ENCODE peak calls at places on chromosomes 16 and 17, in seven cellular contexts. One of them, this sample, is unnamed.

GRCh38 chr17:78933025-78933958 is 8.1 kb upstream of the TIMP2 start:
- DNase-seq in H1: no peak
- DNase-seq in GM12891: peak
- DNase-seq in prostate gland: no peak
- DNase-seq in GM12878: peak
- DNase-seq in suprapubic skin: no peak
- DNase-seq in HepG2: peak
- DNase-seq in this sample: peak

GRCh38 chr17:40480501-40481003 is 20.9 kb downstream of the TNS4 start:
- DNase-seq in GM12891: no peak
- DNase-seq in prostate gland: no peak
- DNase-seq in H1: no peak
- DNase-seq in suprapubic skin: no peak
- DNase-seq in GM12878: peak
- DNase-seq in HepG2: peak
- DNase-seq in this sample: no peak

GRCh38 chr17:57004944-57005579 is 27.1 kb downstream of the SCPEP1 start:
- DNase-seq in suprapubic skin: no peak
- DNase-seq in GM12878: peak
- DNase-seq in HepG2: no peak
- DNase-seq in H1: no peak
- DNase-seq in prostate gland: no peak
- DNase-seq in GM12891: peak
- DNase-seq in this sample: no peak

GRCh38 chr17:60613325-60613724 is 13.3 kb downstream of the PPM1D start:
- DNase-seq in suprapubic skin: no peak
- DNase-seq in HepG2: no peak
- DNase-seq in prostate gland: no peak
- DNase-seq in GM12878: no peak
- DNase-seq in H1: no peak
- DNase-seq in GM12891: no peak
- DNase-seq in this sample: no peak

GRCh38 chr16:50620646-50621451 is 60.3 kb downstream of the SNX20 start:
- DNase-seq in HepG2: no peak
- DNase-seq in GM12891: no peak
- DNase-seq in GM12878: no peak
- DNase-seq in suprapubic skin: no peak
- DNase-seq in H1: no peak
- DNase-seq in prostate gland: no peak
- DNase-seq in this sample: no peak

GRCh38 chr17:37392024-37392590 is 14.5 kb downstream of the ACACA start:
- DNase-seq in HepG2: no peak
- DNase-seq in prostate gland: no peak
- DNase-seq in GM12891: peak
- DNase-seq in GM12878: no peak
- DNase-seq in H1: no peak
- DNase-seq in suprapubic skin: no peak
- DNase-seq in this sample: peak

GRCh38 chr17:68197091-68197996 is 50.5 kb upstream of the AMZ2 start:
- DNase-seq in HepG2: no peak
- DNase-seq in GM12891: peak
- DNase-seq in suprapubic skin: no peak
- DNase-seq in prostate gland: no peak
- DNase-seq in GM12878: no peak
- DNase-seq in H1: peak
- DNase-seq in this sample: no peak

GRCh38 chr16:58511933-58512815 is 3.1 kb upstream of the SETD6 start:
- DNase-seq in GM12878: no peak
- DNase-seq in H1: peak
- DNase-seq in suprapubic skin: peak
- DNase-seq in prostate gland: peak
- DNase-seq in GM12891: peak
- DNase-seq in HepG2: peak
- DNase-seq in this sample: no peak

GRCh38 chr17:78324391-78325075 is 35.3 kb downstream of the SOCS3 start:
- DNase-seq in GM12878: no peak
- DNase-seq in HepG2: no peak
- DNase-seq in suprapubic skin: peak
- DNase-seq in prostate gland: no peak
- DNase-seq in H1: peak
- DNase-seq in GM12891: no peak
- DNase-seq in this sample: no peak

GRCh38 chr17:61349350-61349749 is 50.3 kb upstream of the TBX2 start:
- DNase-seq in GM12878: no peak
- DNase-seq in prostate gland: no peak
- DNase-seq in H1: no peak
- DNase-seq in GM12891: no peak
- DNase-seq in suprapubic skin: no peak
- DNase-seq in HepG2: peak
- DNase-seq in this sample: no peak

GRCh38 chr17:33192961-33193911 is 99.9 kb downstream of the ASIC2 start:
- DNase-seq in suprapubic skin: no peak
- DNase-seq in GM12878: no peak
- DNase-seq in prostate gland: no peak
- DNase-seq in H1: peak
- DNase-seq in GM12891: no peak
- DNase-seq in HepG2: no peak
- DNase-seq in this sample: no peak

GRCh38 chr16:15874745-15875314 is 13.6 kb downstream of the CEP20 start:
- DNase-seq in H1: peak
- DNase-seq in suprapubic skin: no peak
- DNase-seq in prostate gland: peak
- DNase-seq in HepG2: peak
- DNase-seq in GM12891: no peak
- DNase-seq in GM12878: no peak
- DNase-seq in this sample: no peak

GRCh38 chr16:89044394-89045180 is 49.1 kb upstream of the ACSF3 start:
- DNase-seq in HepG2: no peak
- DNase-seq in prostate gland: no peak
- DNase-seq in H1: no peak
- DNase-seq in GM12891: no peak
- DNase-seq in suprapubic skin: no peak
- DNase-seq in GM12878: no peak
- DNase-seq in this sample: no peak

GRCh38 chr17:67359960-67360817 is 6.2 kb downstream of the PSMD12 start:
- DNase-seq in HepG2: no peak
- DNase-seq in suprapubic skin: no peak
- DNase-seq in prostate gland: no peak
- DNase-seq in GM12878: no peak
- DNase-seq in H1: no peak
- DNase-seq in GM12891: peak
- DNase-seq in this sample: no peak

GRCh38 chr16:69105501-69106361 is at the start of gene HAS3:
- DNase-seq in suprapubic skin: no peak
- DNase-seq in HepG2: peak
- DNase-seq in GM12878: no peak
- DNase-seq in H1: peak
- DNase-seq in prostate gland: peak
- DNase-seq in GM12891: peak
- DNase-seq in this sample: peak

GRCh38 chr17:63645775-63646491 is 23.7 kb downstream of the MAP3K3 start:
- DNase-seq in suprapubic skin: no peak
- DNase-seq in GM12878: no peak
- DNase-seq in prostate gland: no peak
- DNase-seq in GM12891: no peak
- DNase-seq in HepG2: no peak
- DNase-seq in H1: no peak
- DNase-seq in this sample: peak

GRCh38 chr17:72587773-72588511 is 467.1 kb downstream of the SOX9 start:
- DNase-seq in GM12891: no peak
- DNase-seq in H1: no peak
- DNase-seq in prostate gland: no peak
- DNase-seq in suprapubic skin: no peak
- DNase-seq in GM12878: no peak
- DNase-seq in HepG2: peak
- DNase-seq in this sample: no peak
- TF ChIP-seq POLR2A in GM12891: no peak
- TF ChIP-seq POLR2A in H1: no peak
- TF ChIP-seq POLR2A in prostate gland: no peak
- TF ChIP-seq POLR2A in suprapubic skin: no peak
- TF ChIP-seq POLR2A in GM12878: no peak
- TF ChIP-seq POLR2A in HepG2: no peak
- TF ChIP-seq POLR2A in this sample: no peak

DNA sequence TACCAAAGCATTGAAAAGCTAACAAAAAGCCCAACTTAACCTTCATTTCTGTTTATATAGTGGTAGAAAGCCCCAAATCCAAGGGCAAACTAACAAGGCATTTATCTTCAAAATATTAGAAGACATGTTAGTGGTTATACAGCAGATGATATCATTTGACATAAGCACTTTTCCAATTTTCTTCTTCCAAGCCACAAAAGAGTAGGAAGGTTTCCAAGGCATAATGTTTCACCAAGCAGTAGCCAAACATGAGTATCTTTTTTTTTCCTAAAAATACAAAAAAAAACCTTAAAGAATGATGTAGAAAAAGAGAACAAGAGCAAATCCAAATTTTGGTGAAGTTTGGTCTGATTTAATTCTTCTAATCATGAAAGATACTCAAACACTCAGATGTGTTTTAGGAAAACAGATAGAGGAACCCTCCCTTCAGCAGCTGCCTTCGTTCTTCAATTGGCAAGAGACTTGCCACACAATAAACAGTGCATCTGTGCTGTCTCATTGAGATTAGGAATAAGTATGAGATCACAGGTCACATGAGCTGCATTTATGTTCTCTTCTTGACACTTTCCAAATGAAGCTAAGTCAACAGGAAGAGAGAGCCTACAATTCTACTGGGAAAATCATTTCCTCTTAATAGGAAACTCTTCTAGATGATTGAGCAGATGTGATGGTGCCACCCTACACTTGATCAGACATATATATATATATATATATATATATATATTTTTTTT is 106.7 kb downstream of the TTC19 start:
- DNase-seq in suprapubic skin: no peak
- DNase-seq in HepG2: peak
- DNase-seq in GM12891: no peak
- DNase-seq in GM12878: no peak
- DNase-seq in prostate gland: no peak
- DNase-seq in H1: no peak
- DNase-seq in this sample: no peak
- TF ChIP-seq POLR2AphosphoS5 in suprapubic skin: no peak
- TF ChIP-seq POLR2AphosphoS5 in HepG2: no peak
- TF ChIP-seq POLR2AphosphoS5 in GM12891: no peak
- TF ChIP-seq POLR2AphosphoS5 in GM12878: no peak
- TF ChIP-seq POLR2AphosphoS5 in prostate gland: peak
- TF ChIP-seq POLR2AphosphoS5 in H1: no peak
- TF ChIP-seq POLR2AphosphoS5 in this sample: no peak

GRCh38 chr17:72518810-72519597 is 398.2 kb downstream of the SOX9 start:
- DNase-seq in H1: no peak
- DNase-seq in GM12891: no peak
- DNase-seq in prostate gland: peak
- DNase-seq in suprapubic skin: no peak
- DNase-seq in HepG2: peak
- DNase-seq in GM12878: no peak
- DNase-seq in this sample: no peak
- TF ChIP-seq POLR2A in H1: no peak
- TF ChIP-seq POLR2A in GM12891: no peak
- TF ChIP-seq POLR2A in prostate gland: no peak
- TF ChIP-seq POLR2A in suprapubic skin: no peak
- TF ChIP-seq POLR2A in HepG2: peak
- TF ChIP-seq POLR2A in GM12878: no peak
- TF ChIP-seq POLR2A in this sample: no peak

GRCh38 chr17:47950448-47950847 is 7.2 kb downstream of the PRR15L start:
- DNase-seq in GM12878: no peak
- DNase-seq in prostate gland: no peak
- DNase-seq in GM12891: no peak
- DNase-seq in HepG2: peak
- DNase-seq in H1: no peak
- DNase-seq in suprapubic skin: no peak
- DNase-seq in this sample: no peak

GRCh38 chr17:47949197-47949759 is 7.9 kb downstream of the PNPO start:
- DNase-seq in GM12878: peak
- DNase-seq in HepG2: peak
- DNase-seq in suprapubic skin: peak
- DNase-seq in GM12891: peak
- DNase-seq in prostate gland: peak
- DNase-seq in H1: peak
- DNase-seq in this sample: peak

GRCh38 chr17:47953945-47954344 is 3.7 kb downstream of the PRR15L start:
- DNase-seq in prostate gland: no peak
- DNase-seq in HepG2: no peak
- DNase-seq in H1: no peak
- DNase-seq in suprapubic skin: no peak
- DNase-seq in GM12878: no peak
- DNase-seq in GM12891: no peak
- DNase-seq in this sample: no peak

GRCh38 chr17:47949951-47950350 is 7.7 kb downstream of the PRR15L start:
- DNase-seq in HepG2: no peak
- DNase-seq in H1: no peak
- DNase-seq in prostate gland: no peak
- DNase-seq in GM12878: no peak
- DNase-seq in suprapubic skin: no peak
- DNase-seq in GM12891: no peak
- DNase-seq in this sample: no peak

DNA sequence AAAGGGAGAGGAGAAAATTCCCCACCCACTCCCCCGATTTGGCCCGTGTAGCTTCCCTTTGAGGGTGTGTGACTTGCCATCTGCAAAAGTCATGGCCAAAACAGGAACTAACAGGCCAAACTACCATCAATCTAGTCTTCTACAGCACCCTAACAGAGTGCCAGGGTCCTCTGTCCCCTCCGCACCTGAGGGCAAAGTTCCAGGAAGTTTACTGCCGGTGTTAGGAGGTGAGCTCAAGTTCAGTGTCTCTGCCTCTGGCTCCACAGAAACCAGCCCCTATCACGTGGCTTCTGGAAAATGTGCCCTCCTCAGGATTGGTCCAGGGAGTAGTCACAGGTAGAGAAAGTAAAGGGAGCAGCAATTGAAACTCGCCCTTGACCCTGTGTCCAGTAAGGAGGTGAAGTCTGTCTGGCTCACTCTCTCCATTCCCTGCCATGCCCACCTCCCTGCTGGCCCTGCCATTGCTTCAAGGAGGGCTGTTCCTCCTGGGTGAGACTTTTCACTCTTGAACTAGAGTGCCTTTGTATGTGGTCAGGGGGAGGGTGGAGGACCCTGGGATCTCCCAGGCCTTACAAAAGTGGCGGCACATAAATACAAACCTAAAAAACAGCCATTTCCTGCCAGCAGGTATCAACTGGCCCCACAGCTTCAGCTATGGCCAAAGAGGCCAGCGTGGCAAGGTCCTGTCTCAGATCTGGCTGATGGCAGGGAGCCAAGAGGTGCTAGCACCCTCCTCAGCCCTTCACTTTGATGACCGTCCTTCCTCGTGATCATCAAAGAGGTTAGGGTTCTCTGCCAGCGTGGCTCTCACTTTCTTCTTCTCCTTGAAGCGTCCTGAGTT is 5.3 kb downstream of the PRR15L start:
- DNase-seq in prostate gland: no peak
- DNase-seq in GM12891: no peak
- DNase-seq in GM12878: no peak
- DNase-seq in suprapubic skin: no peak
- DNase-seq in HepG2: peak
- DNase-seq in H1: no peak
- DNase-seq in this sample: no peak
- TF ChIP-seq POLR2AphosphoS5 in prostate gland: no peak
- TF ChIP-seq POLR2AphosphoS5 in GM12891: no peak
- TF ChIP-seq POLR2AphosphoS5 in GM12878: no peak
- TF ChIP-seq POLR2AphosphoS5 in suprapubic skin: no peak
- TF ChIP-seq POLR2AphosphoS5 in HepG2: no peak
- TF ChIP-seq POLR2AphosphoS5 in H1: no peak
- TF ChIP-seq POLR2AphosphoS5 in this sample: no peak

This sample was measured in GM12892.